ENCODE peak calls at places on chromosomes 2 and 18, in ten cellular contexts. B is MCF 10A; Q is GM12865; Y is CD8-positive, alpha-beta T cell; N is GM10248; L is fibroblast of villous mesenchyme; I is fibroblast of mammary gland; G is breast epithelium; H is AG04449; D is MM.1S. M is an unnamed sample.

GRCh38 chr18:22844643-22845042 is 88.5 kb upstream of the RBBP8 start:
- DNase-seq in N (no peak), I (no peak), L (no peak), D (no peak), Q (no peak), G (no peak), B (no peak), Y (no peak), H (no peak), M (no peak)

GRCh38 chr2:234670804-234671203 is 173.9 kb upstream of the ARL4C start:
- DNase-seq in I (no peak), N (no peak), Q (no peak), G (no peak), H (no peak), D (no peak), B (no peak), Y (no peak), L (no peak), M (no peak)

GRCh38 chr18:28359177-28359576 is 182.2 kb upstream of the CDH2 start:
- DNase-seq in D (no peak), B (peak; percentile 85), Q (no peak), Y (no peak), N (no peak), H (no peak), I (no peak), L (no peak), G (no peak), M (peak; percentile 5)

GRCh38 chr2:121605820-121606733 is 43.2 kb downstream of the CLASP1 start:
- DNase-seq in H (no peak), Q (no peak), D (no peak), Y (no peak), B (no peak), L (no peak), G (no peak), I (no peak), N (no peak), M (no peak)

GRCh38 chr2:100529900-100530299 is 32.9 kb upstream of the PDCL3 start:
- DNase-seq in B (no peak), Q (no peak), N (no peak), Y (no peak), D (no peak), H (no peak), I (peak; percentile 12), G (no peak), L (no peak), M (peak; percentile 27)

GRCh38 chr2:61356958-61357350 is 113.9 kb downstream of the USP34 start:
- DNase-seq in Q (no peak), Y (no peak), H (peak; percentile 12), G (no peak), D (no peak), L (peak; percentile 84), N (no peak), B (no peak), I (peak; percentile 52), M (peak; percentile 14)

GRCh38 chr2:140442319-140442718 is 1662.1 kb upstream of the NXPH2 start:
- DNase-seq in L (no peak), Q (no peak), D (no peak), B (no peak), I (peak; percentile 2), N (no peak), Y (no peak), G (no peak), H (no peak), M (no peak)

GRCh38 chr2:33529771-33530481 is 53.5 kb downstream of the RASGRP3 start:
- DNase-seq in H (peak; percentile 95), Y (no peak), D (no peak), B (peak; percentile 61), G (no peak), N (no peak), L (peak; percentile 75), I (peak; percentile 95), Q (peak; percentile 67), M (peak; percentile 75)

GRCh38 chr2:126761256-126761980 is 105.5 kb downstream of the GYPC start:
- DNase-seq in L (no peak), Q (no peak), D (no peak), N (no peak), H (no peak), Y (no peak), I (no peak), B (no peak), G (no peak), M (no peak)

GRCh38 chr2:105795575-105795934 is 50.8 kb downstream of the NCK2 start:
- DNase-seq in D (no peak), L (no peak), H (no peak), Q (peak; percentile 54), G (no peak), N (no peak), Y (peak; percentile 39), I (no peak), B (no peak), M (no peak)

GRCh38 chr2:80393996-80394395 is 89.4 kb upstream of the LRRTM1 start:
- DNase-seq in H (no peak), L (no peak), D (no peak), Y (no peak), G (no peak), Q (no peak), I (no peak), B (no peak), N (no peak), M (no peak)

GRCh38 chr2:239544141-239544800 is 143.5 kb upstream of the HDAC4 start:
- DNase-seq in L (peak; percentile 42), D (no peak), G (no peak), N (no peak), B (no peak), I (peak; percentile 22), H (peak; percentile 7), Q (no peak), Y (no peak), M (no peak)

GRCh38 chr2:113183703-113184102 is 9.9 kb downstream of the PSD4 start:
- DNase-seq in G (no peak), I (no peak), H (no peak), L (no peak), Q (no peak), N (no peak), Y (no peak), B (no peak), D (no peak), M (no peak)

GRCh38 chr2:101622633-101623521 is 74.6 kb upstream of the MAP4K4 start:
- DNase-seq in L (no peak), B (no peak), H (no peak), Y (no peak), D (no peak), Q (peak; percentile 81), N (peak; percentile 84), I (no peak), G (no peak), M (no peak)

GRCh38 chr18:55096261-55097026 is 137.2 kb upstream of the CCDC68 start:
- DNase-seq in N (peak; percentile 12), B (peak; percentile 65), Q (peak; percentile 63), H (peak; percentile 38), D (peak; percentile 55), I (peak; percentile 76), G (no peak), Y (no peak), L (peak; percentile 64), M (peak; percentile 62)

GRCh38 chr2:66521459-66521858 is 86.5 kb downstream of the MEIS1 start:
- DNase-seq in B (no peak), L (no peak), I (no peak), Y (no peak), N (no peak), D (no peak), H (no peak), Q (no peak), G (no peak), M (no peak)
- TF ChIP-seq CTCF in B (no peak), L (no peak), I (no peak), Y (no peak), N (no peak), D (no peak), H (no peak), Q (no peak), G (no peak), M (no peak)

GRCh38 chr2:222034058-222034457 is 264.7 kb downstream of the PAX3 start:
- DNase-seq in L (no peak), G (no peak), D (no peak), B (no peak), N (no peak), H (no peak), Y (no peak), Q (no peak), I (no peak), M (peak; percentile 53)

GRCh38 chr2:222039821-222040220 is 259.0 kb downstream of the PAX3 start:
- DNase-seq in H (no peak), Y (no peak), B (no peak), N (no peak), I (no peak), G (no peak), L (no peak), Q (no peak), D (no peak), M (no peak)

GRCh38 chr2:222037211-222037610 is 261.6 kb downstream of the PAX3 start:
- DNase-seq in D (no peak), Y (no peak), I (no peak), G (no peak), N (no peak), B (no peak), L (no peak), Q (no peak), H (no peak), M (no peak)

GRCh38 chr2:222040333-222040732 is 258.5 kb downstream of the PAX3 start:
- DNase-seq in I (no peak), B (no peak), N (no peak), L (no peak), Y (no peak), D (no peak), G (no peak), Q (no peak), H (no peak), M (no peak)

GRCh38 chr2:222038086-222038802 is 260.6 kb downstream of the PAX3 start:
- DNase-seq in I (peak; percentile 64), B (peak; percentile 43), G (no peak), N (no peak), Q (no peak), D (peak; percentile 37), Y (no peak), L (peak; percentile 14), H (no peak), M (peak; percentile 70)
- TF ChIP-seq CTCF in I (peak; percentile 47), B (peak; percentile 39), G (no peak), N (peak; percentile 33), Q (peak; percentile 1), D (peak; percentile 37), Y (no peak), L (peak; percentile 48), H (peak; percentile 20), M (peak; percentile 25)

DNA sequence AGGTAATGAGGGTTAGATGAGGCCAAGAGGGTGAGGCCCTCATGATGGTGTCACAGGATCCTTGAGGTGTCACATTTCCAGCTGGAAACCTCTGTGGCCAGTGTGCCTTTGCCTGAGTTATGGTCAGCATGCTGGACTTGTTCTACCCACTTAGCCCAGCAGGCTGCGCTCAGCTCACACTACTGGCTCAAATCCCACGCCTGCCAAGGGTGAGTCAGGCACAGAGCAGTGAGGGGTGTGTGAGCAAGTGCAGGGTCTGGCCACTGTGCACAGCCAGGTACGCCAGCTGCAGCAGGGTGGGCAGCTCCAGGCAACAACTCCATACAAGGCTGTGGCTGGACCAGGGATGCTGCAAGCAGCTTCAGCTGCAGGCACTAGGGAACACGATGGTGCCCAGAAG is 616.6 kb upstream of the FSHR start:
- DNase-seq in N (peak; percentile 15), B (peak; percentile 65), Y (no peak), I (peak; percentile 9), Q (peak; percentile 54), L (no peak), G (no peak), D (no peak), H (no peak), M (peak; percentile 8)
- TF ChIP-seq CTCF in N (peak; percentile 44), B (peak; percentile 55), Y (no peak), I (peak; percentile 20), Q (peak; percentile 50), L (no peak), G (no peak), D (peak; percentile 31), H (no peak), M (peak; percentile 34)

GRCh38 chr2:134314656-134315377 is 60.9 kb downstream of the MGAT5 start:
- DNase-seq in Y (no peak), H (no peak), G (no peak), I (no peak), Q (no peak), B (no peak), L (no peak), N (no peak), D (no peak), M (no peak)
- TF ChIP-seq CTCF in Y (no peak), H (no peak), G (no peak), I (no peak), Q (no peak), B (no peak), L (no peak), N (no peak), D (no peak), M (no peak)

M was measured in bronchial epithelial cell.